ENCODE peak calls at places on chromosomes 3 and 15, in six cellular contexts. One of them, this sample, is unnamed.

GRCh38 chr3:189937302-189938255 is 183.1 kb downstream of the P3H2 start:
- DNase-seq in HepG2: no peak
- DNase-seq in GM12878: no peak
- DNase-seq in K562: no peak
- DNase-seq in A549: peak; percentile 38
- DNase-seq in endothelial cell of umbilical vein: peak; percentile 88
- DNase-seq in this sample: no peak

GRCh38 chr3:141881702-141882101 is 5.3 kb downstream of the ATP1B3 start:
- DNase-seq in HepG2: no peak
- DNase-seq in GM12878: no peak
- DNase-seq in K562: peak; percentile 40
- DNase-seq in A549: no peak
- DNase-seq in endothelial cell of umbilical vein: no peak
- DNase-seq in this sample: peak; percentile 49

GRCh38 chr3:12280333-12280732 is 8.5 kb upstream of the PPARG start:
- DNase-seq in HepG2: no peak
- DNase-seq in GM12878: no peak
- DNase-seq in K562: no peak
- DNase-seq in A549: no peak
- DNase-seq in endothelial cell of umbilical vein: no peak
- DNase-seq in this sample: no peak

GRCh38 chr15:90594297-90594696 is 64.6 kb downstream of the CRTC3 start:
- DNase-seq in HepG2: no peak
- DNase-seq in GM12878: peak; percentile 80
- DNase-seq in K562: no peak
- DNase-seq in A549: no peak
- DNase-seq in endothelial cell of umbilical vein: peak; percentile 75
- DNase-seq in this sample: no peak

GRCh38 chr3:72746412-72747411 is 101.5 kb downstream of the SHQ1 start:
- DNase-seq in HepG2: no peak
- DNase-seq in GM12878: no peak
- DNase-seq in K562: no peak
- DNase-seq in A549: no peak
- DNase-seq in endothelial cell of umbilical vein: no peak
- DNase-seq in this sample: no peak

GRCh38 chr15:75201609-75202250 is at the start of gene C15orf39:
- DNase-seq in HepG2: peak; percentile 33
- DNase-seq in GM12878: no peak
- DNase-seq in K562: peak; percentile 93
- DNase-seq in A549: peak; percentile 92
- DNase-seq in endothelial cell of umbilical vein: peak; percentile 76
- DNase-seq in this sample: peak; percentile 85

GRCh38 chr15:87733005-87733404 is 523.5 kb downstream of the NTRK3 start:
- DNase-seq in HepG2: no peak
- DNase-seq in GM12878: no peak
- DNase-seq in K562: no peak
- DNase-seq in A549: no peak
- DNase-seq in endothelial cell of umbilical vein: no peak
- DNase-seq in this sample: no peak

GRCh38 chr3:42476225-42477160 is 25.9 kb upstream of the VIPR1 start:
- DNase-seq in HepG2: no peak
- DNase-seq in GM12878: no peak
- DNase-seq in K562: no peak
- DNase-seq in A549: no peak
- DNase-seq in endothelial cell of umbilical vein: peak; percentile 25
- DNase-seq in this sample: no peak

GRCh38 chr3:4979401-4980228 is at the start of gene BHLHE40:
- DNase-seq in HepG2: no peak
- DNase-seq in GM12878: no peak
- DNase-seq in K562: no peak
- DNase-seq in A549: no peak
- DNase-seq in endothelial cell of umbilical vein: peak; percentile 56
- DNase-seq in this sample: peak; percentile 56

GRCh38 chr3:49276475-49277356 is at the start of gene C3orf62:
- DNase-seq in HepG2: no peak
- DNase-seq in GM12878: peak; percentile 37
- DNase-seq in K562: no peak
- DNase-seq in A549: peak; percentile 28
- DNase-seq in endothelial cell of umbilical vein: peak; percentile 87
- DNase-seq in this sample: peak; percentile 94

GRCh38 chr15:96334705-96335428 is 4.4 kb downstream of the NR2F2 start:
- DNase-seq in HepG2: no peak
- DNase-seq in GM12878: no peak
- DNase-seq in K562: no peak
- DNase-seq in A549: no peak
- DNase-seq in endothelial cell of umbilical vein: peak; percentile 28
- DNase-seq in this sample: no peak

GRCh38 chr15:82183121-82184031 is 79.2 kb downstream of the EFL1 start:
- DNase-seq in HepG2: no peak
- DNase-seq in GM12878: no peak
- DNase-seq in K562: no peak
- DNase-seq in A549: no peak
- DNase-seq in endothelial cell of umbilical vein: no peak
- DNase-seq in this sample: no peak

GRCh38 chr3:98734737-98735136 is 28.4 kb upstream of the ST3GAL6 start:
- DNase-seq in HepG2: no peak
- DNase-seq in GM12878: no peak
- DNase-seq in K562: no peak
- DNase-seq in A549: no peak
- DNase-seq in endothelial cell of umbilical vein: peak; percentile 74
- DNase-seq in this sample: no peak

GRCh38 chr3:37386627-37387230 is 212.3 kb upstream of the LRRFIP2 start:
- DNase-seq in HepG2: no peak
- DNase-seq in GM12878: no peak
- DNase-seq in K562: no peak
- DNase-seq in A549: no peak
- DNase-seq in endothelial cell of umbilical vein: no peak
- DNase-seq in this sample: peak; percentile 83

GRCh38 chr3:38608961-38609360 is 40.5 kb downstream of the SCN5A start:
- DNase-seq in HepG2: no peak
- DNase-seq in GM12878: no peak
- DNase-seq in K562: no peak
- DNase-seq in A549: no peak
- DNase-seq in endothelial cell of umbilical vein: no peak
- DNase-seq in this sample: no peak

GRCh38 chr3:48400824-48401433 is 28.9 kb downstream of the FBXW12 start:
- DNase-seq in HepG2: peak; percentile 73
- DNase-seq in GM12878: peak; percentile 26
- DNase-seq in K562: peak; percentile 74
- DNase-seq in A549: peak; percentile 67
- DNase-seq in endothelial cell of umbilical vein: peak; percentile 52
- DNase-seq in this sample: peak; percentile 63

GRCh38 chr3:54518011-54518675 is 395.8 kb downstream of the CACNA2D3 start:
- DNase-seq in HepG2: no peak
- DNase-seq in GM12878: no peak
- DNase-seq in K562: no peak
- DNase-seq in A549: no peak
- DNase-seq in endothelial cell of umbilical vein: no peak
- DNase-seq in this sample: no peak

GRCh38 chr3:155069729-155070128 is 10.4 kb upstream of the MME start:
- DNase-seq in HepG2: no peak
- DNase-seq in GM12878: no peak
- DNase-seq in K562: no peak
- DNase-seq in A549: no peak
- DNase-seq in endothelial cell of umbilical vein: peak; percentile 83
- DNase-seq in this sample: no peak

GRCh38 chr3:50807266-50807665 is 132.5 kb downstream of the DOCK3 start:
- DNase-seq in HepG2: no peak
- DNase-seq in GM12878: no peak
- DNase-seq in K562: no peak
- DNase-seq in A549: no peak
- DNase-seq in endothelial cell of umbilical vein: no peak
- DNase-seq in this sample: no peak

GRCh38 chr3:158148218-158148617 is 38.3 kb downstream of the RSRC1 start:
- DNase-seq in HepG2: no peak
- DNase-seq in GM12878: no peak
- DNase-seq in K562: no peak
- DNase-seq in A549: no peak
- DNase-seq in endothelial cell of umbilical vein: no peak
- DNase-seq in this sample: no peak

GRCh38 chr15:75544273-75544862 is 34.7 kb downstream of the PTPN9 start:
- DNase-seq in HepG2: no peak
- DNase-seq in GM12878: no peak
- DNase-seq in K562: no peak
- DNase-seq in A549: no peak
- DNase-seq in endothelial cell of umbilical vein: no peak
- DNase-seq in this sample: no peak

GRCh38 chr3:133362539-133362938 is 37.3 kb upstream of the BFSP2 start:
- DNase-seq in HepG2: no peak
- DNase-seq in GM12878: no peak
- DNase-seq in K562: no peak
- DNase-seq in A549: no peak
- DNase-seq in endothelial cell of umbilical vein: no peak
- DNase-seq in this sample: no peak

GRCh38 chr3:177615015-177615414 is 417.7 kb upstream of the TBL1XR1 start:
- DNase-seq in HepG2: peak; percentile 82
- DNase-seq in GM12878: no peak
- DNase-seq in K562: peak; percentile 76
- DNase-seq in A549: no peak
- DNase-seq in endothelial cell of umbilical vein: peak; percentile 90
- DNase-seq in this sample: peak; percentile 81

GRCh38 chr15:55532944-55533343 is 24.9 kb upstream of the DNAAF4 start:
- DNase-seq in HepG2: no peak
- DNase-seq in GM12878: no peak
- DNase-seq in K562: no peak
- DNase-seq in A549: no peak
- DNase-seq in endothelial cell of umbilical vein: no peak
- DNase-seq in this sample: no peak

GRCh38 chr15:100902436-100903190 is 16.5 kb upstream of the LRRK1 start:
- DNase-seq in HepG2: peak; percentile 7
- DNase-seq in GM12878: no peak
- DNase-seq in K562: no peak
- DNase-seq in A549: no peak
- DNase-seq in endothelial cell of umbilical vein: peak; percentile 90
- DNase-seq in this sample: peak; percentile 52

GRCh38 chr3:152245498-152246175 is 23.1 kb upstream of the MBNL1 start:
- DNase-seq in HepG2: no peak
- DNase-seq in GM12878: no peak
- DNase-seq in K562: no peak
- DNase-seq in A549: no peak
- DNase-seq in endothelial cell of umbilical vein: no peak
- DNase-seq in this sample: peak; percentile 63

GRCh38 chr3:52483577-52484495 is 11.3 kb upstream of the STAB1 start:
- DNase-seq in HepG2: peak; percentile 61
- DNase-seq in GM12878: no peak
- DNase-seq in K562: no peak
- DNase-seq in A549: no peak
- DNase-seq in endothelial cell of umbilical vein: no peak
- DNase-seq in this sample: no peak

GRCh38 chr3:109275702-109276293 is 40.5 kb downstream of the DPPA2 start:
- DNase-seq in HepG2: peak; percentile 42
- DNase-seq in GM12878: no peak
- DNase-seq in K562: peak; percentile 24
- DNase-seq in A549: peak; percentile 40
- DNase-seq in endothelial cell of umbilical vein: peak; percentile 10
- DNase-seq in this sample: peak; percentile 18

GRCh38 chr15:40083756-40084101 is 24.9 kb downstream of the BMF start:
- DNase-seq in HepG2: peak; percentile 58
- DNase-seq in GM12878: no peak
- DNase-seq in K562: no peak
- DNase-seq in A549: no peak
- DNase-seq in endothelial cell of umbilical vein: no peak
- DNase-seq in this sample: peak; percentile 60

GRCh38 chr15:40082195-40082868 is 26.3 kb downstream of the BMF start:
- DNase-seq in HepG2: no peak
- DNase-seq in GM12878: no peak
- DNase-seq in K562: no peak
- DNase-seq in A549: no peak
- DNase-seq in endothelial cell of umbilical vein: peak; percentile 24
- DNase-seq in this sample: no peak

GRCh38 chr15:40080847-40081246 is 27.8 kb downstream of the BMF start:
- DNase-seq in HepG2: no peak
- DNase-seq in GM12878: no peak
- DNase-seq in K562: no peak
- DNase-seq in A549: no peak
- DNase-seq in endothelial cell of umbilical vein: peak; percentile 85
- DNase-seq in this sample: no peak

GRCh38 chr15:40080104-40080503 is 28.6 kb downstream of the BMF start:
- DNase-seq in HepG2: no peak
- DNase-seq in GM12878: no peak
- DNase-seq in K562: no peak
- DNase-seq in A549: no peak
- DNase-seq in endothelial cell of umbilical vein: peak; percentile 17
- DNase-seq in this sample: no peak

GRCh38 chr15:40081691-40082194 is 26.9 kb downstream of the BMF start:
- DNase-seq in HepG2: peak; percentile 96
- DNase-seq in GM12878: no peak
- DNase-seq in K562: peak; percentile 64
- DNase-seq in A549: no peak
- DNase-seq in endothelial cell of umbilical vein: peak; percentile 92
- DNase-seq in this sample: peak; percentile 74
- TF ChIP-seq CTCF in HepG2: peak; percentile 33
- TF ChIP-seq CTCF in GM12878: no peak
- TF ChIP-seq CTCF in K562: peak; percentile 8
- TF ChIP-seq CTCF in A549: no peak
- TF ChIP-seq CTCF in endothelial cell of umbilical vein: no peak
- TF ChIP-seq CTCF in this sample: no peak

GRCh38 chr15:70715840-70716510 is 47.4 kb downstream of the UACA start:
- DNase-seq in HepG2: no peak
- DNase-seq in GM12878: no peak
- DNase-seq in K562: no peak
- DNase-seq in A549: no peak
- DNase-seq in endothelial cell of umbilical vein: no peak
- DNase-seq in this sample: no peak
- TF ChIP-seq MYC in HepG2: no peak
- TF ChIP-seq MYC in GM12878: no peak
- TF ChIP-seq MYC in K562: no peak
- TF ChIP-seq MYC in A549: no peak
- TF ChIP-seq MYC in endothelial cell of umbilical vein: no peak
- TF ChIP-seq MYC in this sample: no peak

DNA sequence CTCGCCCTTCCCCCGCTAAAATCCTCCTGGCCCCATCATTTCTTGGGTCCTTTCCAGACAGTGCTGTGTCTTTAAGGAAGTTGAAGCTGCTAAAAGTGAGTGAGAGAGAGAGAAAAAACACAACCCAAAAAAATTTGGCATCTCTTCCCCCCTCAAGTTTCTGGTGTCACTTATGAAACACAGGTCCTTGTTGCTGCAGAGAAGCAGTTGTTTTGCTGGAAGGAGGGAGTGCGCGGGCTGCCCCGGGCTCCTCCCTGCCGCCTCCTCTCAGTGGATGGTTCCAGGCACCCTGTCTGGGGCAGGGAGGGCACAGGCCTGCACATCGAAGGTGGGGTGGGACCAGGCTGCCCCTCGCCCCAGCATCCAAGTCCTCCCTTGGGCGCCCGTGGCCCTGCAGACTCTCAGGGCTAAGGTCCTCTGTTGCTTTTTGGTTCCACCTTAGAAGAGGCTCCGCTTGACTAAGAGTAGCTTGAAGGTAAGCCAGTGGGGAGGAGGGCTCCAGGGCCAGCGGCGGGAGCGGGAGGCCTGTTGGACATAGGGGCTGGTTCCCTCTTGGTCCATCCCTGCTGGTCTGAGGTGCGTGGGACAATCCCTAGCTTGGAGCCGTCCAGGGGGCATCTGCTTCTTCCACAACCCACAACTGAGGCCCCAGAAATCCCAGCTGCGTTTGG is at the start of gene ISLR:
- DNase-seq in HepG2: no peak
- DNase-seq in GM12878: no peak
- DNase-seq in K562: no peak
- DNase-seq in A549: no peak
- DNase-seq in endothelial cell of umbilical vein: no peak
- DNase-seq in this sample: no peak
- H3K4me3 ChIP-seq in HepG2: no peak within 1 kb of the TSS
- H3K4me3 ChIP-seq in GM12878: no peak within 1 kb of the TSS
- H3K4me3 ChIP-seq in K562: no peak within 1 kb of the TSS
- H3K4me3 ChIP-seq in A549: no peak within 1 kb of the TSS
- H3K4me3 ChIP-seq in endothelial cell of umbilical vein: no peak within 1 kb of the TSS
- H3K4me3 ChIP-seq in this sample: no peak within 1 kb of the TSS

GRCh38 chr3:77159182-77159581 is 119.3 kb downstream of the ROBO2 start:
- DNase-seq in HepG2: peak; percentile 1
- DNase-seq in GM12878: no peak
- DNase-seq in K562: no peak
- DNase-seq in A549: no peak
- DNase-seq in endothelial cell of umbilical vein: no peak
- DNase-seq in this sample: no peak
- TF ChIP-seq CTCF in HepG2: no peak
- TF ChIP-seq CTCF in GM12878: no peak
- TF ChIP-seq CTCF in K562: peak; percentile 25
- TF ChIP-seq CTCF in A549: no peak
- TF ChIP-seq CTCF in endothelial cell of umbilical vein: no peak
- TF ChIP-seq CTCF in this sample: no peak